ENCODE peak calls at places on chromosomes 12 and 14, in nine cellular contexts. I is Jurkat, Clone E6-1; P is neuronal stem cell; L is spleen; R is CD8-positive, alpha-beta T cell; B is astrocyte; M is thyroid gland; Q is lower leg skin; K is A549. S is an unnamed sample.

GRCh38 chr14:100056964-100057817 is 8.0 kb upstream of the EVL start:
- DNase-seq in I (no peak), P (no peak), L (no peak), R (no peak), B (no peak), M (no peak), Q (no peak), K (peak; percentile 28), S (no peak)

GRCh38 chr12:6792522-6793201 is 3.3 kb downstream of the CD4 start:
- DNase-seq in I (peak; percentile 63), P (no peak), L (peak; percentile 86), R (peak; percentile 34), B (no peak), M (no peak), Q (no peak), K (no peak), S (peak; percentile 54)

GRCh38 chr12:22312336-22312735 is 22.2 kb downstream of the ST8SIA1 start:
- DNase-seq in I (no peak), P (no peak), L (no peak), R (no peak), B (peak; percentile 92), M (peak; percentile 67), Q (peak; percentile 61), K (no peak), S (no peak)

GRCh38 chr12:127125607-127126259 is 1141.2 kb upstream of the TMEM132C start:
- DNase-seq in I (no peak), P (no peak), L (no peak), R (no peak), B (peak; percentile 81), M (no peak), Q (no peak), K (peak; percentile 94), S (no peak)

GRCh38 chr14:54610051-54610977 is 43.4 kb downstream of the SAMD4A start:
- DNase-seq in I (no peak), P (no peak), L (no peak), R (no peak), B (peak; percentile 68), M (no peak), Q (no peak), K (no peak), S (no peak)

GRCh38 chr12:11823043-11823442 is 173.6 kb downstream of the ETV6 start:
- DNase-seq in I (no peak), P (no peak), L (no peak), R (no peak), B (peak; percentile 90), M (no peak), Q (no peak), K (no peak), S (no peak)

GRCh38 chr12:69996276-69996675 is 171.2 kb downstream of the MYRFL start:
- DNase-seq in I (no peak), P (no peak), L (no peak), R (no peak), B (no peak), M (no peak), Q (no peak), K (no peak), S (no peak)

GRCh38 chr12:28313631-28314030 is 123.4 kb downstream of the CCDC91 start:
- DNase-seq in I (peak; percentile 5), P (no peak), L (no peak), R (no peak), B (peak; percentile 55), M (peak; percentile 42), Q (no peak), K (no peak), S (no peak)

GRCh38 chr14:32396874-32397273 is 67.8 kb downstream of the AKAP6 start:
- DNase-seq in I (no peak), P (no peak), L (no peak), R (no peak), B (no peak), M (no peak), Q (no peak), K (no peak), S (no peak)

DNA sequence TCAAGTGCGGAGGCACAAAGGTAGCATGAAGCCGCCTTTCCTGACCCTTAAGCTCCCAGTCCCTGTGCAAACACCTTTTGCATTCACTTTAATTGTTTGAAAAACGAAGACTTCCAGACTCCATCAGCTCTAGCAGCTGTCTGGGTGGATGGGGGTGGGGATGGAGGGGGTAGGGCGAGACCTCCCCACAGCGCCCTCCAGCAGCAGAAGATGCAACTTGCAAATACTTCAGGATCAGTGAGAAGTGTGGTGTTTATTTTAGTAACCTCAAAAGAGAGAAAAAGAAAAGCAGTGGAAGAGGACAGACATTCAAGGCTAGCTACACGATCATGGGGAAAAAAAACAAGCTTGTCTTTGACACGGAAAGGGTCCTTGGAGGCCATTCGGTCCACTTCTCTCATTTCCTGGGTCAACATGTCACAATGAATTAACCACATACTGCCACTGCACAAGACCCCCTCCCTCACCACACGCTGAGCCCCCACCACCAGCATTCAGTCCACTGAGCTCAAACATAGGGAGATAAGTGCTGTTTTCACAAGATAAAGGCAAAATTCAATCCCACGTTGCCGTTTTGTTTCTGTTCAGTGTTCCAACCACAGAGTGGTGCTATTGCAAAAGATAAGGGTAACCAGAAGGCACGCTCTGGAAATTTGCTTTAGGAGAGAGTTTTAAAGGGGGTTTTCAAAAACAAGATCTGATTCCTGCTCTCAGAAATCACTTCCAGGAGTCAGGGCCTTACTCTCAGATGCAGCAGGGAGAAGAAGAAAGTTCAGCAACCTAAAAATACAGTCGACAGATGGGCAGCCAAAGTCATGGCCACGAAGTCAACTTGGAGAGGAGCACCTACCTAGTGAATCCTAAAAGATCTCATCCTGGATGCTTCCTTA is 3.3 kb upstream of the NTF3 start:
- DNase-seq in I (peak; percentile 28), P (peak; percentile 38), L (no peak), R (no peak), B (no peak), M (no peak), Q (no peak), K (no peak), S (peak; percentile 62)
- H3K4me3 ChIP-seq in I (no peak overlapping the region), P (no peak overlapping the region), L (no peak overlapping the region), R (no peak overlapping the region), B (peak overlapping the region; percentile 19), M (no peak overlapping the region), Q (no peak overlapping the region), K (no peak overlapping the region), S (no peak overlapping the region)

GRCh38 chr12:120497524-120498150 is 1.7 kb downstream of the DYNLL1 start:
- DNase-seq in I (no peak), P (no peak), L (no peak), R (no peak), B (peak; percentile 22), M (no peak), Q (no peak), K (no peak), S (no peak)
- H3K4me3 ChIP-seq in I (peak overlapping the region; percentile 89), P (no peak overlapping the region), L (peak overlapping the region; percentile 98), R (peak overlapping the region; percentile 96), B (peak overlapping the region; percentile 99), M (peak overlapping the region; percentile 80), Q (no peak overlapping the region), K (peak overlapping the region; percentile 100), S (peak overlapping the region; percentile 96)

DNA sequence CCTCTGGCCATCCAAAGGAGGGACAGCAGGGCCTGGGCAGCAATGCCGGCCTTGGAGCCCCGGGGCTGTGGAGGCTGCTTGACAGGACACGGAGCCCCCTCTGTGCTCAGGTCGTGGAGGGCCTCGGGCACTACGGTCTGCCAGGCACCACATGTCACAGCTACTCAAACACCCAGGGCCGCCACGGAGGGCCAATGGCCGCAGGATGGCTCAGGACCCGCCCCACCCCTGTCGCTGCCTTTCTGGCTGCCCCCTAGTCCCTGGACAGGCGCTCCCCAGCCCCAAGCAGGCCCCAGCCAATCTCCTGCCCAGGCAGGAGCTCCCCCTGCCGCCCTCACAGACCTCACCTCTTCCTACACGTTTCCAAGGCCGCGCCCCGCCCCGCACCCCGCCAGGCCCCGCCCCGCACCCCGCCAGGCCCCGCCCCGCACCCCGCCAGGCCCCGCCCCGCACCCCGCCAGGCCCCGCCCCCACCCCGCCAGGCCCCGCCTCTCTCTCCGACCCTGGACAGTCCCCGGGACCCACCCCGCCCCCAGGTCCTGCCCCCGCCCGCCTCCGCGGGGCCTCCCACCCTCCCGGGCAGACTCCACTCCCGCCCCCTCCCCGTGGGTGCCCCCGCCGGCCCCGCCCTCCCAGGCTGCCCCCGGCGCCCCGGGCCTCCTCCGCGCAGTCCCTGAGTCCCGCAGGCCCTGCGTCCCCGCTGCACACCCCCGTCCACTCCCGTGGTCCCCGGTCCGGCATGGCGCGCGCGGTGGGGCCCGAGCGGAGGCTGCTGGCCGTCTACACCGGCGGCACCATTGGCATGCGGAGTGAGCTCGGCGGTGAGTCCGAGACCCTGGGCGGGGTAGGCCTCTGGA is at the start of gene ASPG:
- DNase-seq in I (no peak), P (no peak), L (peak; percentile 69), R (no peak), B (no peak), M (no peak), Q (no peak), K (peak; percentile 44), S (no peak)
- H3K4me3 ChIP-seq in I (no peak within 1 kb of the TSS), P (peak within 1 kb of the TSS; percentile 24), L (no peak within 1 kb of the TSS), R (no peak within 1 kb of the TSS), B (no peak within 1 kb of the TSS), M (no peak within 1 kb of the TSS), Q (no peak within 1 kb of the TSS), K (peak within 1 kb of the TSS; percentile 40), S (no peak within 1 kb of the TSS)

GRCh38 chr12:124456652-124457152 is 110.7 kb downstream of the NCOR2 start:
- DNase-seq in I (no peak), P (no peak), L (peak; percentile 93), R (peak; percentile 57), B (no peak), M (no peak), Q (no peak), K (no peak), S (no peak)

GRCh38 chr12:124456133-124456651 is 111.2 kb downstream of the NCOR2 start:
- DNase-seq in I (no peak), P (no peak), L (no peak), R (no peak), B (no peak), M (no peak), Q (no peak), K (no peak), S (no peak)

GRCh38 chr12:124458992-124459851 is 108.2 kb downstream of the NCOR2 start:
- DNase-seq in I (no peak), P (no peak), L (peak; percentile 66), R (no peak), B (no peak), M (no peak), Q (no peak), K (no peak), S (no peak)

GRCh38 chr12:124458220-124458991 is 109.0 kb downstream of the NCOR2 start:
- DNase-seq in I (no peak), P (no peak), L (peak; percentile 72), R (no peak), B (no peak), M (no peak), Q (no peak), K (no peak), S (no peak)

DNA sequence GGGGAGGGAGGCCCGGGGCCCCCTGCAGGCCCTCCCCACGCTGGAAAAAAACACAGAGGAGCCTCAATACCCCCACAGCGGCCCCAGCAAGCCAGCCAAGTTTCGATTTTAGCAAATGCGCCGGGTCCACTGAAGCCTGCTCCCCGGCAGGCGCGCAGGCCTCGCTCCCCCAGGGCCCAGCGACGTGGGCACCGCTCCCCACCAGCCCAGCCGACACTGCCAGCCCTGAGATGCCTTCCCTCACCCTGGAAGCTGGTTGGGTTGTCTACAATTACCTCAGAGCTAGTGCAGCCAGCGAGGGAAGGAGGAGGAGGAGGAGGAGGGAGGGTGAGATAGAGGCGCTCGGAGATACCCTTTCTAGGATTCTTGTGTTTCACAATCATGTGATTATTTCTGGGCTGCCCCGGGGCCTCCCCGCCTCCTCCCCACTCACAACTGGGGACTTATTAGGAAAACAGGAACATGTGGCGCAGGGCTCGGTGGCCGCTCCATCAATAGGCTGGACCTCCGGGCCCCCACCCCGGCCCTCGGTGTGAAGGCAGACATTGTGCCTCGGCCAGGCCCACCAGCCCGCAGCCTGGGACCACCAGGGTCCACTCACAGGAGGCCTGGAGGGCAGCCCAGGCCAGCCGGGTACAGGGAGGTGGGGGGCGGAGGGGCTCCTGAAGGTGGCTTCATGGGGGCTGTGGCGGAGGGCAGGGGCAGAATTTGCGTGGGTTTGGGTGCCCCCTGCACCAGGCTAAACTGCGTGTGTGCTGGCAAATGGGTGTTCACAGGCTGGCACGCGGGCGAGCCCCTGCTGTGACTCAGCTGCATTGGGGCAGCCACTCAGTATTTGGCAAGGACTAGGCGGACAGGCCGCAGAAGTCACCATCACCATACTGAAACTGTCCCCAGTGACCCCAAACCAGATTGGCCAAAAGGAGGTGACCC is 109.9 kb downstream of the NCOR2 start:
- DNase-seq in I (no peak), P (no peak), L (peak; percentile 86), R (peak; percentile 42), B (no peak), M (peak; percentile 28), Q (peak; percentile 89), K (no peak), S (peak; percentile 65)
- H3K4me3 ChIP-seq in I (no peak overlapping the region), P (no peak overlapping the region), L (peak overlapping the region; percentile 38), R (peak overlapping the region; percentile 56), B (no peak overlapping the region), M (no peak overlapping the region), Q (no peak overlapping the region), K (no peak overlapping the region), S (no peak overlapping the region)